ENCODE peak calls at places on chromosomes 16 and 17, in nine cellular contexts. T is mucosa of gallbladder, S is amniotic stem cell, J is NCI-H2081, L is PC-9, C is epithelial cell of esophagus, Q is memory B cell, Z is cardiac fibroblast, B is T-helper 2 cell. N is an unnamed sample.

GRCh38 chr17:69235338-69236058 is 6.9 kb upstream of the ABCA10 start:
- DNase-seq in T (peak), S (peak), J (peak), L (peak), C (peak), Q (peak), Z (peak), B (no peak), N (peak)

GRCh38 chr16:55876854-55877253 is 1.7 kb upstream of the CES5A start:
- DNase-seq in T (no peak), S (no peak), J (no peak), L (no peak), C (no peak), Q (no peak), Z (no peak), B (no peak), N (no peak)

GRCh38 chr17:27246537-27246936 is 47.4 kb upstream of the WSB1 start:
- DNase-seq in T (no peak), S (no peak), J (no peak), L (no peak), C (no peak), Q (no peak), Z (no peak), B (no peak), N (no peak)

GRCh38 chr17:73586153-73586906 is 57.9 kb downstream of the SDK2 start:
- DNase-seq in T (no peak), S (no peak), J (no peak), L (peak), C (no peak), Q (no peak), Z (no peak), B (no peak), N (no peak)

GRCh38 chr17:6596511-6596910 is 40.2 kb upstream of the PITPNM3 start:
- DNase-seq in T (no peak), S (no peak), J (no peak), L (no peak), C (no peak), Q (no peak), Z (no peak), B (no peak), N (no peak)

GRCh38 chr17:58527306-58527705 is 12.9 kb upstream of the MTMR4 start:
- DNase-seq in T (no peak), S (no peak), J (no peak), L (peak), C (no peak), Q (no peak), Z (no peak), B (no peak), N (no peak)

GRCh38 chr17:38598536-38598935 is 7.2 kb downstream of the SRCIN1 start:
- DNase-seq in T (peak), S (no peak), J (peak), L (peak), C (peak), Q (no peak), Z (peak), B (no peak), N (peak)

GRCh38 chr16:53893731-53894435 is 189.9 kb downstream of the FTO start:
- DNase-seq in T (no peak), S (peak), J (peak), L (peak), C (peak), Q (no peak), Z (peak), B (no peak), N (peak)

GRCh38 chr17:1762906-1763829 is 1.3 kb downstream of the SERPINF1 start:
- DNase-seq in T (no peak), S (peak), J (no peak), L (no peak), C (peak), Q (no peak), Z (peak), B (no peak), N (no peak)

GRCh38 chr16:4373909-4374742 is 2.5 kb downstream of the VASN start:
- DNase-seq in T (peak), S (peak), J (no peak), L (peak), C (peak), Q (no peak), Z (peak), B (no peak), N (peak)

GRCh38 chr17:43183921-43184320 is 12.9 kb downstream of the NBR1 start:
- DNase-seq in T (no peak), S (no peak), J (no peak), L (no peak), C (no peak), Q (no peak), Z (no peak), B (no peak), N (no peak)

GRCh38 chr16:49587511-49587910 is 213.9 kb downstream of the C16orf78 start:
- DNase-seq in T (no peak), S (no peak), J (no peak), L (no peak), C (no peak), Q (no peak), Z (no peak), B (no peak), N (no peak)

GRCh38 chr16:89112377-89113151 is 18.9 kb downstream of the ACSF3 start:
- DNase-seq in T (no peak), S (no peak), J (no peak), L (no peak), C (no peak), Q (no peak), Z (no peak), B (no peak), N (no peak)

GRCh38 chr16:11582157-11582814 is 4.4 kb downstream of the LITAF start:
- DNase-seq in T (no peak), S (no peak), J (no peak), L (no peak), C (no peak), Q (no peak), Z (no peak), B (no peak), N (no peak)

GRCh38 chr17:69733171-69734014 is 318.9 kb downstream of the MAP2K6 start:
- DNase-seq in T (no peak), S (peak), J (no peak), L (peak), C (peak), Q (no peak), Z (peak), B (no peak), N (no peak)

GRCh38 chr17:2731807-2732206 is 17.6 kb downstream of the CCDC92B start:
- DNase-seq in T (no peak), S (no peak), J (no peak), L (no peak), C (no peak), Q (no peak), Z (no peak), B (no peak), N (no peak)

GRCh38 chr17:51119415-51120356 is 982 bp downstream of the SPAG9 start:
- DNase-seq in T (peak), S (peak), J (peak), L (peak), C (peak), Q (no peak), Z (peak), B (peak), N (peak)

GRCh38 chr16:82008957-82009592 is 2.2 kb downstream of the SDR42E1 start:
- DNase-seq in T (no peak), S (no peak), J (no peak), L (no peak), C (no peak), Q (no peak), Z (no peak), B (no peak), N (no peak)

GRCh38 chr16:14278749-14279148 is 207.6 kb downstream of the MRTFB start:
- DNase-seq in T (no peak), S (no peak), J (no peak), L (no peak), C (no peak), Q (no peak), Z (no peak), B (no peak), N (no peak)

GRCh38 chr17:64488301-64488700 is 8.6 kb downstream of the POLG2 start:
- DNase-seq in T (no peak), S (no peak), J (no peak), L (no peak), C (no peak), Q (no peak), Z (no peak), B (no peak), N (no peak)

GRCh38 chr16:66844342-66845079 is at the start of gene CA7:
- DNase-seq in T (no peak), S (no peak), J (no peak), L (no peak), C (no peak), Q (no peak), Z (no peak), B (no peak), N (no peak)

GRCh38 chr17:82225368-82226029 is 3.3 kb upstream of the SLC16A3 start:
- DNase-seq in T (no peak), S (no peak), J (no peak), L (no peak), C (no peak), Q (no peak), Z (no peak), B (no peak), N (no peak)

GRCh38 chr17:30975042-30975820 is 4.4 kb downstream of the RNF135 start:
- DNase-seq in T (no peak), S (no peak), J (no peak), L (no peak), C (no peak), Q (no peak), Z (no peak), B (no peak), N (no peak)

GRCh38 chr17:4072487-4073157 is 70.2 kb downstream of the ZZEF1 start:
- DNase-seq in T (no peak), S (peak), J (no peak), L (peak), C (no peak), Q (no peak), Z (peak), B (no peak), N (no peak)

GRCh38 chr16:1645914-1646525 is 32.1 kb upstream of the JPT2 start:
- DNase-seq in T (no peak), S (no peak), J (peak), L (peak), C (peak), Q (no peak), Z (no peak), B (no peak), N (no peak)

GRCh38 chr17:28950017-28950751 is 1.1 kb downstream of the PHF12 start:
- DNase-seq in T (peak), S (no peak), J (no peak), L (no peak), C (no peak), Q (peak), Z (peak), B (peak), N (peak)

GRCh38 chr16:85286970-85287814 is 174.9 kb upstream of the CIBAR2 start:
- DNase-seq in T (no peak), S (no peak), J (no peak), L (no peak), C (no peak), Q (no peak), Z (peak), B (no peak), N (no peak)

GRCh38 chr17:29154516-29155234 is 25.5 kb downstream of the MYO18A start:
- DNase-seq in T (peak), S (no peak), J (no peak), L (peak), C (no peak), Q (no peak), Z (no peak), B (no peak), N (no peak)

GRCh38 chr16:74076568-74076967 is 220.0 kb upstream of the PSMD7 start:
- DNase-seq in T (no peak), S (no peak), J (no peak), L (no peak), C (no peak), Q (no peak), Z (no peak), B (no peak), N (no peak)

GRCh38 chr16:10090816-10091215 is 91.4 kb downstream of the GRIN2A start:
- DNase-seq in T (no peak), S (no peak), J (no peak), L (no peak), C (no peak), Q (no peak), Z (no peak), B (no peak), N (no peak)

GRCh38 chr16:68013440-68013839 is 2.3 kb downstream of the DPEP2NB start:
- DNase-seq in T (no peak), S (no peak), J (no peak), L (no peak), C (peak), Q (no peak), Z (peak), B (no peak), N (no peak)

GRCh38 chr17:58330997-58331814 is 2.6 kb upstream of the TSPOAP1 start:
- DNase-seq in T (peak), S (no peak), J (no peak), L (no peak), C (no peak), Q (peak), Z (no peak), B (no peak), N (peak)

GRCh38 chr17:45438931-45439610 is 6.4 kb upstream of the ARHGAP27 start:
- DNase-seq in T (peak), S (no peak), J (no peak), L (no peak), C (peak), Q (no peak), Z (no peak), B (no peak), N (peak)

GRCh38 chr17:45248132-45248936 is 13.6 kb downstream of the SPATA32 start:
- DNase-seq in T (peak), S (no peak), J (peak), L (peak), C (peak), Q (peak), Z (no peak), B (peak), N (peak)

GRCh38 chr17:17758443-17758842 is 77.2 kb downstream of the RAI1 start:
- DNase-seq in T (no peak), S (no peak), J (peak), L (no peak), C (no peak), Q (no peak), Z (no peak), B (no peak), N (no peak)

GRCh38 chr17:2990396-2990795 is 73.0 kb downstream of the OR1D5 start:
- DNase-seq in T (no peak), S (no peak), J (no peak), L (no peak), C (no peak), Q (no peak), Z (no peak), B (no peak), N (no peak)

GRCh38 chr17:74522381-74523090 is 8.7 kb downstream of the CD300LB start:
- DNase-seq in T (no peak), S (no peak), J (no peak), L (no peak), C (no peak), Q (peak), Z (no peak), B (no peak), N (no peak)

GRCh38 chr16:68889508-68890150 is 46.3 kb downstream of the TANGO6 start:
- DNase-seq in T (no peak), S (no peak), J (no peak), L (no peak), C (no peak), Q (no peak), Z (no peak), B (no peak), N (no peak)

N was measured in transverse colon.